ENCODE peak calls at places on chromosomes 7 and 10, in four cellular contexts. One of them, this sample, is unnamed.

GRCh38 chr10:27723436-27723835 is 22.2 kb downstream of the MKX start:
- DNase-seq in ascending aorta: no peak
- DNase-seq in fibroblast of the aortic adventitia: peak
- DNase-seq in SW480: no peak
- DNase-seq in this sample: no peak

GRCh38 chr7:155229548-155230168 is 68.0 kb upstream of the INSIG1 start:
- DNase-seq in ascending aorta: no peak
- DNase-seq in fibroblast of the aortic adventitia: no peak
- DNase-seq in SW480: peak
- DNase-seq in this sample: no peak

GRCh38 chr7:135620447-135620846 is 41.9 kb upstream of the STMP1 start:
- DNase-seq in ascending aorta: no peak
- DNase-seq in SW480: no peak
- DNase-seq in fibroblast of the aortic adventitia: no peak
- DNase-seq in this sample: no peak

GRCh38 chr7:36318116-36318515 is 71.5 kb upstream of the ANLN start:
- DNase-seq in fibroblast of the aortic adventitia: no peak
- DNase-seq in ascending aorta: no peak
- DNase-seq in SW480: no peak
- DNase-seq in this sample: no peak

GRCh38 chr7:66344166-66344565 is 139.0 kb downstream of the TPST1 start:
- DNase-seq in ascending aorta: no peak
- DNase-seq in fibroblast of the aortic adventitia: peak
- DNase-seq in SW480: no peak
- DNase-seq in this sample: no peak

GRCh38 chr7:126696236-126696635 is 556.5 kb downstream of the GRM8 start:
- DNase-seq in SW480: no peak
- DNase-seq in fibroblast of the aortic adventitia: no peak
- DNase-seq in ascending aorta: no peak
- DNase-seq in this sample: no peak

GRCh38 chr7:54711900-54712595 is 47.0 kb downstream of the SEC61G start:
- DNase-seq in fibroblast of the aortic adventitia: no peak
- DNase-seq in SW480: no peak
- DNase-seq in ascending aorta: no peak
- DNase-seq in this sample: no peak

GRCh38 chr10:86389441-86390193 is 23.0 kb upstream of the GRID1 start:
- DNase-seq in SW480: no peak
- DNase-seq in ascending aorta: no peak
- DNase-seq in fibroblast of the aortic adventitia: peak
- DNase-seq in this sample: no peak

GRCh38 chr7:106462365-106462859 is 177.6 kb upstream of the NAMPT start:
- DNase-seq in ascending aorta: no peak
- DNase-seq in SW480: peak
- DNase-seq in fibroblast of the aortic adventitia: peak
- DNase-seq in this sample: no peak

This sample was measured in SIG-M5.